ENCODE peak calls at places on chromosomes 3 and 15, in seven cellular contexts. D is astrocyte; H is astrocyte of the cerebellum; G is A549; U is GM20000; E is CD4-positive, alpha-beta T cell; M is BJ. J is an unnamed sample.

GRCh38 chr3:146166450-146167222 is 5.7 kb upstream of the PLOD2 start:
- DNase-seq in G (peak), D (peak), E (no peak), H (no peak), M (peak), U (no peak), J (no peak)

GRCh38 chr3:71859128-71859519 is 74.2 kb upstream of the PROK2 start:
- DNase-seq in H (no peak), G (peak), U (no peak), M (no peak), D (no peak), E (no peak), J (peak)

GRCh38 chr3:38579146-38579545 is 70.3 kb downstream of the SCN5A start:
- DNase-seq in H (peak), E (no peak), U (no peak), G (no peak), D (peak), M (no peak), J (peak)

GRCh38 chr3:191216510-191216909 is 17.5 kb downstream of the OSTN start:
- DNase-seq in U (no peak), G (no peak), H (no peak), M (no peak), E (no peak), D (no peak), J (no peak)

GRCh38 chr15:25801586-25802284 is 61.4 kb downstream of the ATP10A start:
- DNase-seq in E (no peak), M (no peak), U (no peak), H (no peak), G (no peak), D (no peak), J (no peak)

GRCh38 chr3:136752046-136752326 is 192 bp downstream of the STAG1 start:
- DNase-seq in G (no peak), M (no peak), U (peak), H (no peak), E (no peak), D (no peak), J (no peak)

GRCh38 chr15:96356494-96357455 is 26.3 kb downstream of the NR2F2 start:
- DNase-seq in G (peak), E (peak), U (peak), H (peak), D (peak), M (no peak), J (peak)

GRCh38 chr15:97961067-97961954 is 808 bp downstream of the ARRDC4 start:
- DNase-seq in U (no peak), M (no peak), G (no peak), E (peak), D (no peak), H (no peak), J (peak)

GRCh38 chr15:39321977-39322376 is 258.9 kb upstream of the THBS1 start:
- DNase-seq in G (no peak), U (no peak), M (no peak), E (no peak), H (no peak), D (peak), J (no peak)

GRCh38 chr3:125498630-125499029 is 21.4 kb downstream of the SNX4 start:
- DNase-seq in H (no peak), D (no peak), M (no peak), G (no peak), U (no peak), E (no peak), J (no peak)

GRCh38 chr3:2099779-2100191 is 1.1 kb downstream of the CNTN4 start:
- DNase-seq in H (no peak), M (no peak), U (no peak), G (no peak), E (no peak), D (no peak), J (no peak)

GRCh38 chr3:197854596-197855343 is 63.7 kb downstream of the LRCH3 start:
- DNase-seq in U (no peak), G (peak), H (peak), M (peak), D (peak), E (no peak), J (no peak)

GRCh38 chr3:43180027-43180426 is 74.1 kb upstream of the POMGNT2 start:
- DNase-seq in U (peak), H (no peak), E (peak), D (peak), M (no peak), G (no peak), J (peak)

GRCh38 chr3:155809181-155809580 is 3.1 kb upstream of the C3orf33 start:
- DNase-seq in M (no peak), D (peak), G (no peak), E (no peak), H (no peak), U (no peak), J (no peak)

GRCh38 chr15:79185199-79185598 is 94.6 kb upstream of the RASGRF1 start:
- DNase-seq in H (no peak), E (no peak), U (no peak), G (peak), D (no peak), M (no peak), J (peak)

GRCh38 chr3:155394240-155394639 is 100.8 kb upstream of the STRIT1 start:
- DNase-seq in G (no peak), H (no peak), U (no peak), E (no peak), M (no peak), D (no peak), J (no peak)

GRCh38 chr15:33027636-33028035 is 166.9 kb downstream of the FMN1 start:
- DNase-seq in M (no peak), H (no peak), U (no peak), D (no peak), G (no peak), E (no peak), J (no peak)

GRCh38 chr15:58378241-58379085 is 53.3 kb upstream of the LIPC start:
- DNase-seq in D (peak), G (no peak), M (no peak), H (no peak), U (no peak), E (no peak), J (no peak)

GRCh38 chr3:108180214-108180613 is 42.0 kb downstream of the IFT57 start:
- DNase-seq in M (no peak), E (no peak), H (peak), G (no peak), D (peak), U (no peak), J (no peak)

GRCh38 chr3:43023766-43024165 is 44.7 kb downstream of the GASK1A start:
- DNase-seq in M (no peak), E (no peak), D (no peak), U (no peak), H (no peak), G (no peak), J (no peak)

GRCh38 chr15:84878504-84878903 is 6.0 kb upstream of the SLC28A1 start:
- DNase-seq in M (peak), U (peak), D (peak), H (no peak), G (peak), E (peak), J (peak)

GRCh38 chr15:62739507-62739906 is 303.0 kb upstream of the TPM1 start:
- DNase-seq in U (no peak), H (no peak), G (peak), M (peak), E (no peak), D (peak), J (no peak)

GRCh38 chr15:68418611-68419161 is 13.3 kb downstream of the ITGA11 start:
- DNase-seq in U (no peak), E (no peak), M (no peak), H (peak), D (peak), G (peak), J (no peak)

GRCh38 chr3:44074181-44074580 is 167.5 kb upstream of the TOPAZ1 start:
- DNase-seq in D (no peak), U (no peak), H (no peak), G (no peak), M (no peak), E (no peak), J (peak)

GRCh38 chr3:126983653-126984390 is 907 bp downstream of the PLXNA1 start:
- DNase-seq in H (no peak), D (no peak), U (peak), E (peak), G (no peak), M (no peak), J (peak)

GRCh38 chr3:14441920-14442300 is 39.5 kb downstream of the SLC6A6 start:
- DNase-seq in E (no peak), D (no peak), U (no peak), H (no peak), G (no peak), M (no peak), J (no peak)

GRCh38 chr3:133408961-133409360 is 9.1 kb downstream of the BFSP2 start:
- DNase-seq in H (peak), U (no peak), D (peak), M (peak), E (no peak), G (no peak), J (no peak)

GRCh38 chr3:2870714-2871353 is 239.3 kb downstream of the IL5RA start:
- DNase-seq in G (no peak), H (no peak), D (no peak), U (no peak), M (no peak), E (no peak), J (no peak)

GRCh38 chr15:55796321-55796965 is 53.5 kb upstream of the PRTG start:
- DNase-seq in D (peak), E (no peak), G (no peak), M (no peak), U (no peak), H (no peak), J (no peak)

GRCh38 chr15:80695911-80696651 is 971 bp downstream of the ABHD17C start:
- DNase-seq in U (no peak), D (no peak), M (no peak), H (no peak), E (peak), G (peak), J (peak)

GRCh38 chr15:99446565-99447496 is 119.0 kb upstream of the MEF2A start:
- DNase-seq in G (no peak), H (no peak), D (no peak), U (peak), M (no peak), E (no peak), J (no peak)

GRCh38 chr3:138396752-138397410 is 37.5 kb upstream of the ESYT3 start:
- DNase-seq in H (no peak), D (no peak), M (no peak), G (no peak), E (no peak), U (no peak), J (no peak)

GRCh38 chr3:138395865-138396751 is 38.3 kb upstream of the ESYT3 start:
- DNase-seq in U (no peak), G (no peak), M (no peak), D (no peak), E (no peak), H (no peak), J (no peak)

GRCh38 chr3:138398791-138399575 is 35.4 kb upstream of the ESYT3 start:
- DNase-seq in E (no peak), G (peak), U (no peak), D (no peak), H (no peak), M (no peak), J (no peak)

GRCh38 chr3:138399766-138400165 is 34.6 kb upstream of the ESYT3 start:
- DNase-seq in G (no peak), D (no peak), H (no peak), U (no peak), M (no peak), E (no peak), J (no peak)

DNA sequence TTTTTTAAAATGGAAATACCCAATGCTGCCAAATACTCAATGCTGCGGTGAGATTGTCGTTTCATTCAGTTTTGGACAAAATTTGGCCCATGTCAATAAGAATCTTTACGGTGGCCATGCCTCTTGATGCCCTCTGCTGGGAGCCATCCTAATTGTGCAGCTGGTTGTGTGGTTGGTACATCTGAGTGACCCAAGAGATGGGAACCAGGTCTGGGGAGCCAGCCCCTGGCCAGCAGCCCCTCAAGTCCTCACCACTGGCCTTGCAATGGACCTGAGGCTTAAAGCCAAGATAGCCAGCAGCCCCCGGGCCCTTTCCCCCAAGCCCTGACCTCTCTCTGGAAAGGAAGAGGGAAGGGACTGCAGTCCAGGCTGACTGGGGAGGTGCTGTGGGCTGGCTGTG is 36.4 kb upstream of the ESYT3 start:
- DNase-seq in D (no peak), E (no peak), M (no peak), H (no peak), U (no peak), G (no peak), J (no peak)
- TF ChIP-seq CTCF in D (no peak), E (no peak), M (peak), H (peak), U (no peak), G (no peak), J (no peak)

DNA sequence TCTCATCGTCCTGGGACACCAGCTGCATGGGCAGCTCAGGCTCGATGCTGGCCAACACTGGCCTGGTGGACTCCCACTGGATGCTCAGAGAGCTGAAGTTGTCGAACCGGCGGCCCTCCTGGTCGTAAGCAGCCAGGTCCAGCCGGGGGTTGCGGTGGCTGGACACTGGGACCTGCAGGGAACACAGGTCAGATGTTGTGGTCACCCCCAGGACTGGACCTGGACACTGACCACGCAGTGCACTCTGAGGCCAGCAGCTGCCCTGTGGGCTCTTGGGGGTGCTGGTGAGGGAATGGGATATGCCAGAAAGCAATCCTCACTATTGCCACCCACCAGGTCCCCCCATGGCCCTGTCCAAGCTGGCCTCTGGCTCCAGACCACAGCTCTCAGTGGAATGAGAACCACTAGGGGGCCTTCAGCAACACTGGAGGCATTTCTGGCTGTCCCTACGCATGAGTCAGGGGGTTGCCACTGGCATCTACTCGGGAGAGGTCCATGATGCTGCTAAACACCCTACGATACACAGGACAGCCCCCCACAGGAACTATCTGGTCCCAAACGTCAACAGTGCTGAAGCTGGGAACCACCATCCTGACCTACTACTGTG is 66.1 kb downstream of the NUP210 start:
- DNase-seq in G (peak), M (no peak), U (no peak), H (no peak), D (peak), E (no peak), J (no peak)
- TF ChIP-seq CTCF in G (peak), M (peak), U (peak), H (peak), D (peak), E (no peak), J (no peak)

DNA sequence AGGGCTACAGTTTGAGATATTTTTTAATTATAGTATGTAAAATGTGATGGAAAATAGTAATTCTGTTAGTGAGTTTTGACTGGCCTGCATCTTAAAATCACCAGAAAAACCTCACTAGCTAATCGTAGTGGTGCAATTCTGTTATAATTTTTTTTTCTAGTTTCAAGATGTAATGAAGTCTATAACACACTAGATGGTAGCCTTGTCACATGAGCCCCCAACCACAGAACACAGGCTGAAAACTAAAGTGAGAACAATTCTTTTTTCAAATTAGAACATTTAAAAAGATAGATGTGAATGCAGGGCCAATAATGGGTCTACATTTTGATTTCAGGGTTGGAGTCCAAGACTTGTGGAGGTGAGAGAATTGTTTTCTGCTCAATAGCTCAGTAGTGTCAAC is 83.3 kb upstream of the KCNH8 start:
- DNase-seq in U (peak), M (no peak), H (peak), E (no peak), G (no peak), D (no peak), J (no peak)
- TF ChIP-seq CTCF in U (no peak), M (no peak), H (peak), E (peak), G (peak), D (peak), J (no peak)

GRCh38 chr3:171614318-171614967 is 154.2 kb upstream of the TNIK start:
- DNase-seq in U (peak), E (no peak), H (no peak), G (no peak), D (peak), M (no peak), J (peak)
- TF ChIP-seq CTCF in U (peak), E (no peak), H (peak), G (no peak), D (peak), M (peak), J (peak)

GRCh38 chr3:170809021-170809974 is 60.7 kb downstream of the RPL22L1 start:
- DNase-seq in D (peak), M (no peak), H (peak), G (peak), U (peak), E (no peak), J (peak)
- TF ChIP-seq CTCF in D (peak), M (peak), H (peak), G (peak), U (peak), E (no peak), J (peak)

GRCh38 chr15:66981746-66982145 is 83.7 kb upstream of the SMAD3 start:
- DNase-seq in M (no peak), U (no peak), G (no peak), E (no peak), D (no peak), H (no peak), J (no peak)
- TF ChIP-seq CTCF in M (no peak), U (no peak), G (no peak), E (no peak), D (no peak), H (no peak), J (no peak)

J was measured in Calu3.